ENCODE peak calls at places on chromosomes 3 and 15, in four cellular contexts. X, H, V and L are unnamed samples.

GRCh38 chr15:52557242-52557641 is 11.6 kb downstream of the ARPP19 start:
- DNase-seq in X (peak), V (no peak), H (no peak), L (no peak)

GRCh38 chr3:154799801-154800200 is 280.3 kb upstream of the MME start:
- DNase-seq in H (no peak), X (peak), V (no peak), L (no peak)

GRCh38 chr3:143793971-143794370 is 54.3 kb downstream of the SLC9A9 start:
- DNase-seq in V (no peak), H (no peak), X (no peak), L (no peak)

GRCh38 chr15:85500729-85501128 is 120.3 kb downstream of the AKAP13 start:
- DNase-seq in V (no peak), H (no peak), X (peak), L (no peak)

GRCh38 chr15:64763462-64763861 is 11.9 kb downstream of the RBPMS2 start:
- DNase-seq in V (no peak), X (no peak), H (no peak), L (no peak)

GRCh38 chr3:151003024-151003771 is 30.7 kb upstream of the CLRN1 start:
- DNase-seq in H (no peak), V (no peak), X (peak), L (no peak)

GRCh38 chr15:89409993-89410767 is 75.6 kb upstream of the POLG start:
- DNase-seq in X (no peak), V (no peak), H (no peak), L (no peak)

GRCh38 chr3:69012836-69013255 is 638 bp downstream of the EOGT start:
- DNase-seq in V (no peak), H (peak), X (peak), L (peak)

GRCh38 chr3:110932515-110933095 is 139.0 kb upstream of the NECTIN3 start:
- DNase-seq in H (no peak), V (no peak), X (peak), L (no peak)

GRCh38 chr15:66619152-66619903 is 53.5 kb upstream of the LCTL start:
- DNase-seq in H (peak), V (peak), X (peak), L (peak)

GRCh38 chr3:190385835-190386688 is 1.9 kb upstream of the CLDN16 start:
- DNase-seq in X (peak), H (no peak), V (no peak), L (peak)

GRCh38 chr3:69460034-69460433 is 74.1 kb upstream of the FRMD4B start:
- DNase-seq in H (no peak), V (no peak), X (no peak), L (no peak)